ENCODE peak calls at places on chromosomes 13 and 19, in four cellular contexts. S is AG08395, G is NCI-H446 treated with DMSO at 0.1 percent for 48 hours, Q is bronchial epithelial cell. D is an unnamed sample.

GRCh38 chr19:14512420-14512961 is 5.7 kb downstream of the DNAJB1 start:
- DNase-seq in G (no peak), Q (no peak), S (no peak), D (no peak)

GRCh38 chr19:1929051-1929742 is 11.8 kb upstream of the CSNK1G2 start:
- DNase-seq in Q (peak), G (peak), S (peak), D (peak)

GRCh38 chr19:16197188-16197621 is 506 bp upstream of the AP1M1 start:
- DNase-seq in G (no peak), S (peak), Q (peak), D (peak)

GRCh38 chr19:13093407-13094284 is 9.0 kb downstream of the LYL1 start:
- DNase-seq in Q (peak), S (peak), G (peak), D (peak)

GRCh38 chr19:45958763-45959516 is 14.7 kb downstream of the NOVA2 start:
- DNase-seq in S (no peak), G (no peak), Q (no peak), D (peak)

GRCh38 chr13:35621989-35622388 is 145.5 kb upstream of the MAB21L1 start:
- DNase-seq in G (no peak), S (peak), Q (peak), D (no peak)

GRCh38 chr13:33066329-33066728 is 50.1 kb downstream of the KL start:
- DNase-seq in Q (no peak), S (no peak), G (no peak), D (no peak)

GRCh38 chr19:6023085-6023682 is 45.2 kb upstream of the RANBP3 start:
- DNase-seq in Q (peak), G (no peak), S (peak), D (no peak)

GRCh38 chr13:67792151-67792665 is 562.1 kb upstream of the PCDH9 start:
- DNase-seq in Q (no peak), G (no peak), S (no peak), D (no peak)

GRCh38 chr13:20165417-20166257 is 4.8 kb upstream of the GJA3 start:
- DNase-seq in Q (peak), G (no peak), S (no peak), D (no peak)

GRCh38 chr13:26961890-26962615 is 201.5 kb upstream of the GPR12 start:
- DNase-seq in G (no peak), S (no peak), Q (no peak), D (no peak)

GRCh38 chr19:49809155-49809986 is 3.7 kb downstream of the FUZ start:
- DNase-seq in G (no peak), Q (no peak), S (peak), D (no peak)

GRCh38 chr19:16285769-16286564 is 38.7 kb upstream of the KLF2 start:
- DNase-seq in S (no peak), Q (peak), G (no peak), D (no peak)

GRCh38 chr19:4197625-4198466 is 15.4 kb downstream of the ANKRD24 start:
- DNase-seq in Q (no peak), G (no peak), S (no peak), D (no peak)

GRCh38 chr19:30686911-30687566 is 314.9 kb downstream of the ZNF536 start:
- DNase-seq in G (no peak), S (no peak), Q (no peak), D (no peak)

GRCh38 chr19:52640916-52641315 is 2.8 kb upstream of the ZNF83 start:
- DNase-seq in Q (no peak), S (peak), G (no peak), D (peak)

GRCh38 chr13:21688056-21688455 is 17.2 kb downstream of the FGF9 start:
- DNase-seq in S (no peak), Q (peak), G (no peak), D (no peak)

GRCh38 chr19:51131780-51132680 is 7.3 kb downstream of the SIGLEC9 start:
- DNase-seq in Q (no peak), G (no peak), S (peak), D (peak)

GRCh38 chr13:98821372-98822237 is 69.1 kb upstream of the SLC15A1 start:
- DNase-seq in G (no peak), Q (no peak), S (peak), D (no peak)

GRCh38 chr13:79870123-79870522 is 389.2 kb downstream of the NDFIP2 start:
- DNase-seq in S (no peak), Q (peak), G (no peak), D (no peak)

GRCh38 chr19:39539165-39539518 is 819 bp downstream of the EID2 start:
- DNase-seq in Q (peak), S (no peak), G (no peak), D (no peak)

GRCh38 chr19:11016591-11016990 is 55.8 kb downstream of the SMARCA4 start:
- DNase-seq in G (no peak), S (no peak), Q (no peak), D (no peak)

GRCh38 chr19:5425260-5425659 is 30.0 kb upstream of the ZNRF4 start:
- DNase-seq in S (no peak), G (no peak), Q (no peak), D (no peak)

GRCh38 chr13:31441804-31442487 is 242.2 kb downstream of the B3GLCT start:
- DNase-seq in S (no peak), G (no peak), Q (no peak), D (no peak)

GRCh38 chr13:101289764-101290163 is 126.5 kb downstream of the NALCN start:
- DNase-seq in Q (peak), S (peak), G (no peak), D (peak)

GRCh38 chr19:41958367-41959055 is 610 bp downstream of the RABAC1 start:
- DNase-seq in Q (peak), S (peak), G (peak), D (peak)

GRCh38 chr19:41991025-41991424 is 3.0 kb downstream of the ATP1A3 start:
- DNase-seq in G (no peak), Q (no peak), S (no peak), D (no peak)

GRCh38 chr13:78393286-78393685 is 210.1 kb downstream of the POU4F1 start:
- DNase-seq in Q (no peak), G (no peak), S (no peak), D (no peak)

GRCh38 chr19:35216833-35217707 is 11.5 kb downstream of the FAM187B start:
- DNase-seq in S (no peak), G (no peak), Q (peak), D (no peak)